ENCODE peak calls at places on chromosomes 3 and 15, in nine cellular contexts. Y is mucosa of descending colon, Q is MM.1S, S is BE2C, R is heart left ventricle, O is ascending aorta, D is epithelial cell of esophagus, V is PC-3, C is fibroblast of lung. B is an unnamed sample.

GRCh38 chr3:57068437-57069089 is 8.1 kb downstream of the SPATA12 start:
- DNase-seq in Y (no peak), Q (no peak), S (no peak), R (no peak), O (peak; percentile 82), D (peak; percentile 90), V (peak; percentile 81), C (peak; percentile 92), B (peak; percentile 90)

GRCh38 chr3:126004217-126004616 is 35.2 kb downstream of the ROPN1B start:
- DNase-seq in Y (no peak), Q (no peak), S (no peak), R (no peak), O (no peak), D (no peak), V (no peak), C (no peak), B (no peak)

GRCh38 chr3:49872801-49873281 is 3.1 kb upstream of the CAMKV start:
- DNase-seq in Y (no peak), Q (no peak), S (peak; percentile 33), R (no peak), O (no peak), D (no peak), V (no peak), C (no peak), B (no peak)

GRCh38 chr3:194139085-194139976 is 3.4 kb downstream of the HES1 start:
- DNase-seq in Y (peak; percentile 50), Q (peak; percentile 60), S (peak; percentile 77), R (no peak), O (no peak), D (peak; percentile 94), V (peak; percentile 83), C (peak; percentile 89), B (no peak)

GRCh38 chr3:26590919-26591318 is 31.7 kb upstream of the LRRC3B start:
- DNase-seq in Y (no peak), Q (no peak), S (no peak), R (no peak), O (no peak), D (peak; percentile 5), V (no peak), C (no peak), B (no peak)

GRCh38 chr3:66400381-66401156 is 100.3 kb downstream of the LRIG1 start:
- DNase-seq in Y (no peak), Q (no peak), S (peak; percentile 39), R (no peak), O (peak; percentile 62), D (no peak), V (no peak), C (peak; percentile 36), B (peak; percentile 38)

GRCh38 chr15:81825136-81825535 is 220.7 kb downstream of the MEX3B start:
- DNase-seq in Y (no peak), Q (no peak), S (no peak), R (no peak), O (no peak), D (no peak), V (no peak), C (no peak), B (no peak)

GRCh38 chr15:98983333-98983732 is 24.3 kb downstream of the PGPEP1L start:
- DNase-seq in Y (no peak), Q (no peak), S (no peak), R (no peak), O (peak; percentile 87), D (peak; percentile 82), V (peak; percentile 77), C (peak; percentile 89), B (no peak)

GRCh38 chr15:28962851-28963710 is 77.3 kb downstream of the APBA2 start:
- DNase-seq in Y (no peak), Q (no peak), S (no peak), R (no peak), O (no peak), D (no peak), V (no peak), C (peak; percentile 67), B (no peak)

GRCh38 chr3:26118165-26118564 is 328.3 kb downstream of the OXSM start:
- DNase-seq in Y (no peak), Q (peak; percentile 67), S (no peak), R (no peak), O (no peak), D (peak; percentile 10), V (no peak), C (no peak), B (no peak)

GRCh38 chr3:53223025-53223424 is 32.8 kb downstream of the TKT start:
- DNase-seq in Y (no peak), Q (no peak), S (no peak), R (no peak), O (no peak), D (no peak), V (no peak), C (no peak), B (no peak)

GRCh38 chr3:194640829-194641228 is 7.6 kb upstream of the TMEM44 start:
- DNase-seq in Y (no peak), Q (no peak), S (peak; percentile 66), R (no peak), O (peak; percentile 63), D (no peak), V (peak; percentile 32), C (peak; percentile 56), B (no peak)

GRCh38 chr3:186785517-186786018 is 2.2 kb downstream of the EIF4A2 start:
- DNase-seq in Y (no peak), Q (no peak), S (no peak), R (no peak), O (no peak), D (no peak), V (no peak), C (no peak), B (no peak)

GRCh38 chr15:67130673-67131601 is 65.5 kb downstream of the SMAD3 start:
- DNase-seq in Y (no peak), Q (no peak), S (no peak), R (no peak), O (no peak), D (peak; percentile 72), V (no peak), C (no peak), B (no peak)

GRCh38 chr15:80173022-80173759 is 20.4 kb downstream of the FAH start:
- DNase-seq in Y (peak; percentile 82), Q (peak; percentile 58), S (peak; percentile 58), R (no peak), O (peak; percentile 86), D (peak; percentile 85), V (peak; percentile 74), C (peak; percentile 36), B (peak; percentile 62)

GRCh38 chr15:90763700-90764099 is 46.6 kb downstream of the BLM start:
- DNase-seq in Y (no peak), Q (no peak), S (no peak), R (no peak), O (no peak), D (no peak), V (no peak), C (no peak), B (no peak)

GRCh38 chr15:34795267-34796081 is at the start of gene ACTC1:
- DNase-seq in Y (no peak), Q (no peak), S (no peak), R (peak; percentile 83), O (peak; percentile 86), D (peak; percentile 54), V (peak; percentile 53), C (peak; percentile 67), B (no peak)
- TF ChIP-seq CTCF in Y (no peak), Q (no peak), S (no peak), R (no peak), O (peak; percentile 13), D (no peak), V (no peak), C (no peak), B (no peak)

GRCh38 chr3:138434276-138434874 is at the start of gene ESYT3:
- DNase-seq in Y (peak; percentile 85), Q (peak; percentile 72), S (peak; percentile 73), R (peak; percentile 84), O (peak; percentile 80), D (peak; percentile 93), V (peak; percentile 66), C (peak; percentile 63), B (no peak)
- TF ChIP-seq CTCF in Y (no peak), Q (no peak), S (no peak), R (no peak), O (no peak), D (no peak), V (no peak), C (no peak), B (no peak)

GRCh38 chr3:139778884-139779283 is 101.1 kb upstream of the NMNAT3 start:
- DNase-seq in Y (no peak), Q (no peak), S (no peak), R (no peak), O (peak; percentile 27), D (no peak), V (no peak), C (no peak), B (no peak)
- TF ChIP-seq CTCF in Y (no peak), Q (no peak), S (no peak), R (no peak), O (no peak), D (no peak), V (no peak), C (no peak), B (no peak)

DNA sequence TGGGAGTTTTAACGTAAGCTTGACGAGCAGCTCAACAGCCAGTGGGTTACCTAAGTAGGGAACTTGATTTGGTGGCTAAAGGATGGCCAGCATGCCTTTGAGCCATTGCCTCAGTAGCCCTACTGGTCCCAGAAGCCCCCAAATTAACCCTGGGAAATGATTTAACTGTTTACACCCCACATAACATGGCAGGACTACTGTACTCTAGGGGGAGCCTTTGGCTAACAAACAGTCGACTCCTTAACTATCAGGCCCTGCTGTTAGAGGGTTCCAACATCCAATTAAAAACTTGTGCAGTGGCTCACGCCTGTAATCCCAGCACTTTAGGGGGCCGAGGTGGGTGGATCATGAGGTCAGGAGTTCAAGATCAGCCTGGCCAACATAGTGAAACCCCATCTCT is 9.4 kb upstream of the SMCO1 start:
- DNase-seq in Y (no peak), Q (no peak), S (no peak), R (no peak), O (no peak), D (peak; percentile 32), V (peak; percentile 36), C (no peak), B (no peak)
- TF ChIP-seq CTCF in Y (no peak), Q (no peak), S (peak; percentile 33), R (no peak), O (no peak), D (peak; percentile 16), V (peak; percentile 36), C (no peak), B (no peak)

GRCh38 chr3:15303728-15304127 is 28.7 kb downstream of the SH3BP5 start:
- DNase-seq in Y (no peak), Q (no peak), S (no peak), R (no peak), O (no peak), D (no peak), V (no peak), C (no peak), B (no peak)

GRCh38 chr3:15307580-15307979 is 24.8 kb downstream of the SH3BP5 start:
- DNase-seq in Y (no peak), Q (no peak), S (no peak), R (no peak), O (no peak), D (no peak), V (no peak), C (no peak), B (no peak)

GRCh38 chr3:15303216-15303615 is 29.2 kb downstream of the SH3BP5 start:
- DNase-seq in Y (no peak), Q (no peak), S (no peak), R (no peak), O (no peak), D (no peak), V (no peak), C (no peak), B (no peak)

GRCh38 chr3:15306979-15307359 is 25.4 kb downstream of the SH3BP5 start:
- DNase-seq in Y (no peak), Q (no peak), S (no peak), R (no peak), O (no peak), D (no peak), V (no peak), C (no peak), B (no peak)

GRCh38 chr3:15305366-15305844 is 27.0 kb downstream of the SH3BP5 start:
- DNase-seq in Y (no peak), Q (no peak), S (peak; percentile 37), R (no peak), O (no peak), D (peak; percentile 19), V (peak; percentile 61), C (peak; percentile 82), B (no peak)
- TF ChIP-seq CTCF in Y (no peak), Q (peak; percentile 42), S (peak; percentile 38), R (no peak), O (peak; percentile 16), D (peak; percentile 43), V (peak; percentile 57), C (peak; percentile 27), B (peak; percentile 71)

B was measured in CD14-positive monocyte.